ENCODE peak calls at places on chromosome 1, in six cellular contexts. L is HCT116, U is K562, O is HepG2, J is SK-N-SH, T is GM12878. W is an unnamed sample.
A peak's percentile ranks its signal among the peaks of the same experiment; 100 is the strongest.

GRCh38 chr1:24275510-24275909 is 43.6 kb upstream of the GRHL3 start:
- DNase-seq in O (no peak), J (no peak), L (no peak), U (no peak), T (no peak), W (no peak)

GRCh38 chr1:42186172-42186571 is 21.6 kb upstream of the GUCA2A start:
- DNase-seq in O (no peak), U (no peak), T (no peak), J (no peak), L (no peak), W (no peak)

GRCh38 chr1:40281852-40282251 is 23.8 kb downstream of the ZMPSTE24 start:
- DNase-seq in U (no peak), O (peak; percentile 16), L (no peak), J (no peak), T (no peak), W (no peak)

GRCh38 chr1:63305043-63305442 is 17.3 kb upstream of the FOXD3 start:
- DNase-seq in O (no peak), U (no peak), T (no peak), J (no peak), L (no peak), W (no peak)

GRCh38 chr1:154295408-154296235 is 23.2 kb downstream of the HAX1 start:
- DNase-seq in J (peak; percentile 34), O (no peak), U (no peak), T (no peak), L (peak; percentile 13), W (no peak)

GRCh38 chr1:22488319-22488718 is 36.7 kb downstream of the ZBTB40 start:
- DNase-seq in L (no peak), J (no peak), U (peak; percentile 11), O (no peak), T (no peak), W (no peak)

GRCh38 chr1:228540161-228540917 is 53.2 kb downstream of the RNF187 start:
- DNase-seq in O (no peak), U (no peak), L (no peak), J (no peak), T (no peak), W (no peak)

GRCh38 chr1:223245411-223245810 is 102.4 kb upstream of the TLR5 start:
- DNase-seq in T (no peak), J (no peak), U (no peak), L (no peak), O (no peak), W (no peak)

GRCh38 chr1:23483327-23484252 is at the start of gene ASAP3:
- DNase-seq in U (peak; percentile 36), L (no peak), T (no peak), J (peak; percentile 59), O (peak; percentile 17), W (no peak)

GRCh38 chr1:43321331-43321891 is 16.2 kb upstream of the MPL start:
- DNase-seq in U (peak; percentile 41), J (no peak), L (no peak), O (peak; percentile 38), T (no peak), W (no peak)

GRCh38 chr1:78536427-78536826 is 45.7 kb downstream of the PTGFR start:
- DNase-seq in T (no peak), J (no peak), U (no peak), O (no peak), L (no peak), W (no peak)

GRCh38 chr1:31007462-31007991 is 58.0 kb downstream of the PUM1 start:
- DNase-seq in J (no peak), U (no peak), O (no peak), L (no peak), T (no peak), W (no peak)

GRCh38 chr1:118894836-118895235 is 93.3 kb downstream of the TBX15 start:
- DNase-seq in O (no peak), U (no peak), L (no peak), T (no peak), J (no peak), W (no peak)

DNA sequence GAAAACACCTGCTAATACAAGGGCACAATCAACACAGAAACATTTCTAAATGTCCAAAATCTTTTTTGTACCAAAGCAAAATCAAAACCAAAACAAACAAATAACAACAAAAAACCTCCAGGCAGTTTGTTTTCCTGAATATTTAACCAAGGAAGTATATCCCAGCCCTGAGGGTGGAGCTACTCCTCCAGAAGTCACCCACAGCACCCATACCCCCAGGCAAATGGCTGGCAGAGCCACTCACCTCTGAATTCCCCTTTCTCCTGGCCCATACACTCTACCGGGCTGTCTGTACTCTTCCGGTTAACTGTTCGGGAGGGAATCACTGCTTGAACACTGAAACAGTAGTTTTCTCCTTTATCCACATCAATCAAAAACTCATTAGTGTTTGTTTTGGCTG is 9.5 kb downstream of the F3 start:
- DNase-seq in U (no peak), T (no peak), L (no peak), J (no peak), O (no peak), W (no peak)
- TF ChIP-seq REST in U (no peak), T (no peak), L (no peak), J (no peak), O (no peak), W (no peak)

DNA sequence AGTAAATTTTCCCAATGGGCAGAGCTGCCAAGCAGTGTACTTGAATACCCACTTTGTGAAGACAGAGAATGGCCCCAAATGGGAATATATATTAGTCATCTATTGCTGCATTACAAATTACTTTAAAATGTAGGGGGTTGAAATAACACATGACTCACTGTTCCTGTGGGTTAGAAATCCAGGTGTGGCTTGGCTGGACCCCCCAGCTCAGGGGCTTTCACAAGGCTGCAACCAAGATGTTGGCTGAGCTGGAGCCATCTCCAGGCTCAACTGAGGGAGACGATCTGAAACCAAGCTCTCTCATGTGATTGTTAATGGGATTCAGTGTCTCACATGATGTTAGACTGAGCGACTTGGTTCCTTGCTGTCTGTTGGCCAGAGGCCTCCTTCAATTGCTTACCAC is 33.4 kb upstream of the ARHGAP29 start:
- DNase-seq in U (no peak), O (no peak), J (no peak), L (no peak), T (no peak), W (no peak)
- TF ChIP-seq SIN3A in U (no peak), O (no peak), J (no peak), L (no peak), T (no peak), W (no peak)

GRCh38 chr1:201420608-201421002 is 925 bp downstream of the TNNI1 start:
- DNase-seq in L (no peak), J (no peak), U (no peak), O (no peak), T (no peak), W (no peak)
- H3K4me1 ChIP-seq in L (no peaks in the 10 kb centered on the region), J (peaks cover 7% of the 10 kb centered on the region), U (no peaks in the 10 kb centered on the region), O (peaks cover 4% of the 10 kb centered on the region), T (peaks cover 8% of the 10 kb centered on the region), W (no peaks in the 10 kb centered on the region)

DNA sequence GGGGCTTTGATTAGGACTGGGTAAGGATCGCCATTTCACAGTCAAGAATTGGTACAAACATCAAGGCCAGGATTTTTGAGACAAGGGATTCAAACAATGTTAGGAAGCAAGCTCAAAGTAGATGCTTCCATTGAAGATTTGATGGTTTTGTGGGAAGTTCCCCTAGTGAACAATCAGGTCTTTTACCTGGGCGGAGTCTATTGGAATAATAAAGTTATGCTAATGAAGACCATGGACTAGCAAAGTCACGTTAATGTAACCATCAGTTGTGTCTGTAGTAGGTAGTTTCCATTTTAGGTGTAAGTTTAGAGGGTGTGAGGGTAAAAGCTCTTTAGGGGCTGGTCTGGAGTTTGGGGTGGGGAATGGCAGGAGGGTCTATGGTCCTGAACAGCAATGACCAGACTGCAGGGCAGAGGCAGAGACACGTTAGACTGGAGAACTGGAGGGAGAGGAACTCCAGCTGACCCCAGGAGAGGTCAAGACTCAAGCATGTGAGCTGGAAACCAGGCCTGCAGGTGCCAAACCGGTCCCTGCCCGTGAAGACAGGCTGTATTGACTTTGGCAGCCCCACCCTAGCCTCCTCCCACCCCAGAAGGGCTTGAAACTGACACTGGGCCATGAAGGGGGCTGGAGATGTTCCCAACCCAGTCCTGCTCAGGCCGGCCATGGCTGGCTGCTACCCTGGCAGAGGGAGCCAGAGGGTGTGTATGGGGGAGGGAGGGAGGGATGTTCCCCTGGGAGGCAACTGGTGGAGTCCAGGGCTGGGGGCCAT is 36.0 kb upstream of the GPR37L1 start:
- DNase-seq in O (no peak), L (no peak), T (no peak), U (no peak), J (no peak), W (no peak)
- TF ChIP-seq REST in O (no peak), L (no peak), T (no peak), U (no peak), J (no peak), W (no peak)

DNA sequence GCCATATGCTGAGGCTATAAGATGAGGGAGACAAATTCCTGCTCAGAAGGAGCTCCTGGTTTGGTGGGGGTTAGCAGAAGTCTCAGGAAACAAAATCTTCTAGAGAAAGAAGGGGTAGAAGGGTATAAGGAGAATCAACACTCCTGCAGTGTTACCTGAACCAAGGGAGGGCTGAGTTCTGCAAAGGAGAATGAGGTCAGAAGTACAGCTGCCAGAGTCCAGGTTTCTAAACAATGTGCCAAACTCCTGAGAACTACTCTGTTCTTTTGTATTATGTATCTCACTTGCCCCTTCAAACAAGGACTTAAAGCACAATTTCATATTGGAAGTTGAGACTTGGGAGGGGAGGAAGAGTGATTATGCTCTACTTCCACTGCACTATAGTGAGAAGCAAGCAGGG is 68.6 kb downstream of the PCSK9 start:
- DNase-seq in L (no peak), O (no peak), U (no peak), T (no peak), J (no peak), W (no peak)
- TF ChIP-seq SIN3A in L (no peak), O (no peak), U (no peak), T (no peak), J (no peak), W (no peak)